ENCODE peak calls at places on chromosome 3, in six cellular contexts. K is amygdala, W is KBM-7, H is NCI-H1417 treated with DMSO at 0.1 percent for 48 hours, B is globus pallidus, Y is H1. E is an unnamed sample.

GRCh38 chr3:75886971-75887526 is 101.7 kb upstream of the ZNF717 start:
- DNase-seq in K (no peak), W (no peak), H (no peak), B (no peak), Y (no peak), E (no peak)

GRCh38 chr3:192275741-192276355 is 451.5 kb downstream of the FGF12 start:
- DNase-seq in K (no peak), W (no peak), H (no peak), B (no peak), Y (no peak), E (no peak)

GRCh38 chr3:182618085-182618732 is 175.1 kb upstream of the ATP11B start:
- DNase-seq in K (peak; percentile 19), W (peak; percentile 15), H (peak; percentile 45), B (peak; percentile 79), Y (no peak), E (peak; percentile 11)

GRCh38 chr3:147397155-147397888 is 9.0 kb downstream of the ZIC4 start:
- DNase-seq in K (no peak), W (no peak), H (no peak), B (no peak), Y (peak; percentile 83), E (peak; percentile 95)

GRCh38 chr3:17238029-17238428 is 353.3 kb downstream of the PLCL2 start:
- DNase-seq in K (no peak), W (no peak), H (no peak), B (no peak), Y (no peak), E (no peak)

GRCh38 chr3:46102059-46102779 is 74.9 kb upstream of the XCR1 start:
- DNase-seq in K (no peak), W (no peak), H (no peak), B (no peak), Y (no peak), E (no peak)

GRCh38 chr3:174002543-174002942 is 605.0 kb downstream of the NLGN1 start:
- DNase-seq in K (no peak), W (peak; percentile 2), H (no peak), B (no peak), Y (no peak), E (no peak)

GRCh38 chr3:50610992-50611463 is 546 bp downstream of the CISH start:
- DNase-seq in K (no peak), W (no peak), H (no peak), B (no peak), Y (no peak), E (no peak)

GRCh38 chr3:87318609-87319008 is 42.2 kb upstream of the POU1F1 start:
- DNase-seq in K (no peak), W (no peak), H (no peak), B (no peak), Y (no peak), E (no peak)